ENCODE peak calls at places on chromosomes 1 and 21, in nine cellular contexts. Z is epithelial cell of esophagus; J is HS-5; D is breast epithelium; U is kidney tubule cell; W is activated CD4-positive, CD25-positive, alpha-beta regulatory T cell treated with anti-CD3 and anti-CD28 coated beads, Interleukin-2, amount 50 U/mL, for 16 hours; R is LHCN-M2; Y is glutamatergic neuron; I is stimulated activated CD8-positive, alpha-beta memory T cell treated with anti-CD3 and anti-CD28 coated beads, Interleukin-4, amount 100 ng/mL, for 1 hour. G is an unnamed sample.

GRCh38 chr1:55670331-55671082 is 455.3 kb upstream of the USP24 start:
- DNase-seq in Z (no peak), J (no peak), D (no peak), U (no peak), W (no peak), R (peak), Y (no peak), I (no peak), G (no peak)

GRCh38 chr1:100928128-100928527 is 32.2 kb downstream of the SLC30A7 start:
- DNase-seq in Z (no peak), J (no peak), D (no peak), U (no peak), W (no peak), R (no peak), Y (no peak), I (no peak), G (no peak)

GRCh38 chr21:31850886-31851285 is 21.9 kb upstream of the HUNK start:
- DNase-seq in Z (no peak), J (no peak), D (no peak), U (no peak), W (no peak), R (no peak), Y (no peak), I (no peak), G (no peak)

GRCh38 chr1:24909388-24909898 is 20.6 kb downstream of the RUNX3 start:
- DNase-seq in Z (peak), J (no peak), D (no peak), U (peak), W (no peak), R (peak), Y (peak), I (no peak), G (no peak)

GRCh38 chr1:220124542-220124941 is 30.6 kb downstream of the IARS2 start:
- DNase-seq in Z (no peak), J (no peak), D (no peak), U (no peak), W (no peak), R (no peak), Y (no peak), I (no peak), G (no peak)

GRCh38 chr21:24272527-24272938 is 1334.7 kb downstream of the MRPL39 start:
- DNase-seq in Z (no peak), J (no peak), D (no peak), U (no peak), W (no peak), R (no peak), Y (no peak), I (no peak), G (no peak)

GRCh38 chr1:19605884-19606442 is 38.1 kb upstream of the NBL1 start:
- DNase-seq in Z (peak), J (no peak), D (no peak), U (no peak), W (no peak), R (no peak), Y (no peak), I (no peak), G (no peak)

GRCh38 chr1:89369331-89369730 is 5.5 kb downstream of the GBP6 start:
- DNase-seq in Z (no peak), J (no peak), D (no peak), U (no peak), W (no peak), R (no peak), Y (no peak), I (no peak), G (no peak)

GRCh38 chr1:91511386-91511785 is 10.7 kb downstream of the CDC7 start:
- DNase-seq in Z (peak), J (peak), D (no peak), U (peak), W (no peak), R (peak), Y (no peak), I (no peak), G (no peak)

GRCh38 chr1:214966366-214966765 is 116.2 kb upstream of the KCNK2 start:
- DNase-seq in Z (no peak), J (no peak), D (no peak), U (no peak), W (no peak), R (no peak), Y (no peak), I (no peak), G (no peak)

GRCh38 chr1:223249854-223250631 is 107.0 kb upstream of the TLR5 start:
- DNase-seq in Z (peak), J (no peak), D (no peak), U (no peak), W (no peak), R (no peak), Y (no peak), I (no peak), G (no peak)

GRCh38 chr1:203676455-203676854 is 49.8 kb downstream of the ATP2B4 start:
- DNase-seq in Z (no peak), J (no peak), D (no peak), U (no peak), W (no peak), R (no peak), Y (no peak), I (no peak), G (no peak)

GRCh38 chr1:156571261-156571958 is 955 bp downstream of the IQGAP3 start:
- DNase-seq in Z (peak), J (peak), D (no peak), U (peak), W (no peak), R (peak), Y (no peak), I (no peak), G (no peak)

GRCh38 chr1:224774378-224774777 is 155.1 kb upstream of the DNAH14 start:
- DNase-seq in Z (no peak), J (no peak), D (no peak), U (peak), W (no peak), R (no peak), Y (no peak), I (no peak), G (no peak)

GRCh38 chr21:20572582-20572981 is 425.6 kb upstream of the NCAM2 start:
- DNase-seq in Z (no peak), J (no peak), D (no peak), U (no peak), W (no peak), R (no peak), Y (no peak), I (no peak), G (no peak)

GRCh38 chr1:171911506-171911905 is 70.2 kb downstream of the DNM3 start:
- DNase-seq in Z (peak), J (no peak), D (no peak), U (no peak), W (no peak), R (peak), Y (no peak), I (no peak), G (no peak)

GRCh38 chr1:25608488-25609178 is 8.0 kb upstream of the MAN1C1 start:
- DNase-seq in Z (peak), J (no peak), D (peak), U (peak), W (peak), R (peak), Y (peak), I (peak), G (peak)

GRCh38 chr1:34500451-34500850 is 254.4 kb upstream of the GJB5 start:
- DNase-seq in Z (peak), J (no peak), D (no peak), U (peak), W (no peak), R (no peak), Y (no peak), I (no peak), G (no peak)

GRCh38 chr1:94926365-94926914 is 470 bp downstream of the CNN3 start:
- DNase-seq in Z (peak), J (no peak), D (peak), U (peak), W (no peak), R (peak), Y (peak), I (no peak), G (peak)

GRCh38 chr1:212162635-212163034 is 122.6 kb upstream of the PPP2R5A start:
- DNase-seq in Z (peak), J (no peak), D (peak), U (peak), W (no peak), R (peak), Y (no peak), I (no peak), G (no peak)

GRCh38 chr1:29124366-29125236 is 898 bp upstream of the TMEM200B start:
- DNase-seq in Z (peak), J (peak), D (peak), U (peak), W (no peak), R (no peak), Y (peak), I (peak), G (peak)

GRCh38 chr1:16999863-17000262 is 11.9 kb downstream of the ATP13A2 start:
- DNase-seq in Z (no peak), J (no peak), D (no peak), U (no peak), W (no peak), R (no peak), Y (no peak), I (no peak), G (no peak)

GRCh38 chr1:116290920-116291465 is 82.1 kb upstream of the ATP1A1 start:
- DNase-seq in Z (no peak), J (no peak), D (no peak), U (no peak), W (no peak), R (no peak), Y (no peak), I (no peak), G (no peak)

GRCh38 chr21:26490771-26491170 is 82.3 kb downstream of the CYYR1 start:
- DNase-seq in Z (peak), J (no peak), D (no peak), U (peak), W (no peak), R (peak), Y (no peak), I (no peak), G (no peak)

GRCh38 chr1:39016604-39017171 is 9.5 kb upstream of the NDUFS5 start:
- DNase-seq in Z (no peak), J (no peak), D (no peak), U (no peak), W (no peak), R (no peak), Y (no peak), I (no peak), G (no peak)

GRCh38 chr1:14706656-14707055 is 108.2 kb downstream of the KAZN start:
- DNase-seq in Z (no peak), J (no peak), D (no peak), U (no peak), W (no peak), R (no peak), Y (no peak), I (no peak), G (no peak)

GRCh38 chr1:27293915-27294314 is 28.0 kb upstream of the TMEM222 start:
- DNase-seq in Z (no peak), J (no peak), D (no peak), U (no peak), W (no peak), R (no peak), Y (no peak), I (no peak), G (no peak)

GRCh38 chr1:9827558-9828185 is 3.9 kb upstream of the CLSTN1 start:
- DNase-seq in Z (no peak), J (no peak), D (no peak), U (peak), W (no peak), R (no peak), Y (no peak), I (no peak), G (no peak)

GRCh38 chr1:156076609-156077429 is 5.4 kb downstream of the MEX3A start:
- DNase-seq in Z (no peak), J (no peak), D (no peak), U (peak), W (no peak), R (no peak), Y (peak), I (no peak), G (no peak)

GRCh38 chr1:47679301-47679751 is 241.5 kb downstream of the FOXD2 start:
- DNase-seq in Z (no peak), J (no peak), D (no peak), U (no peak), W (no peak), R (peak), Y (no peak), I (no peak), G (peak)

GRCh38 chr1:189847613-189848012 is 630.1 kb downstream of the BRINP3 start:
- DNase-seq in Z (no peak), J (no peak), D (no peak), U (no peak), W (no peak), R (no peak), Y (no peak), I (no peak), G (no peak)

GRCh38 chr1:117572546-117572945 is 33.3 kb upstream of the TENT5C start:
- DNase-seq in Z (no peak), J (no peak), D (no peak), U (no peak), W (no peak), R (no peak), Y (no peak), I (no peak), G (peak)